ENCODE peak calls at places on chromosomes 16 and 17, in four cellular contexts. Z is SJSA1, R is upper lobe of right lung, H is endothelial cell of umbilical vein. M is an unnamed sample.

GRCh38 chr17:55663395-55663794 is 59.3 kb downstream of the TMEM100 start:
- DNase-seq in H (no peak), Z (no peak), R (no peak), M (no peak)

GRCh38 chr17:8470447-8471047 is 34.9 kb downstream of the NDEL1 start:
- DNase-seq in H (no peak), R (no peak), Z (no peak), M (no peak)

GRCh38 chr16:55478827-55479559 is at the start of gene MMP2:
- DNase-seq in Z (peak; percentile 82), H (peak; percentile 67), R (peak; percentile 74), M (no peak)

GRCh38 chr17:55702150-55702549 is 20.5 kb downstream of the TMEM100 start:
- DNase-seq in R (no peak), H (no peak), Z (no peak), M (no peak)

GRCh38 chr16:57271063-57271345 is 13.5 kb downstream of the PLLP start:
- DNase-seq in H (no peak), R (no peak), Z (no peak), M (no peak)

GRCh38 chr17:78390241-78391050 is 12.0 kb downstream of the PGS1 start:
- DNase-seq in H (no peak), Z (peak; percentile 97), R (no peak), M (no peak)

GRCh38 chr17:80622170-80622466 is 77.5 kb downstream of the RPTOR start:
- DNase-seq in H (no peak), Z (no peak), R (no peak), M (no peak)

GRCh38 chr16:81610936-81611335 is 166.3 kb downstream of the CMIP start:
- DNase-seq in Z (no peak), R (no peak), H (no peak), M (no peak)

GRCh38 chr17:2961446-2961845 is 102.0 kb downstream of the OR1D5 start:
- DNase-seq in Z (no peak), R (no peak), H (no peak), M (no peak)

GRCh38 chr16:1105888-1106620 is 10.0 kb upstream of the C1QTNF8 start:
- DNase-seq in R (peak; percentile 79), Z (peak; percentile 71), H (peak; percentile 57), M (peak; percentile 59)

GRCh38 chr17:31393749-31394146 is 2.3 kb downstream of the RAB11FIP4 start:
- DNase-seq in R (peak; percentile 40), H (no peak), Z (no peak), M (no peak)

GRCh38 chr16:2967211-2967631 is 1.9 kb upstream of the PAQR4 start:
- DNase-seq in R (no peak), H (no peak), Z (no peak), M (no peak)

GRCh38 chr17:55348749-55349354 is 72.8 kb downstream of the MMD start:
- DNase-seq in R (no peak), H (peak; percentile 56), Z (no peak), M (peak; percentile 16)

GRCh38 chr17:37676115-37676925 is 33.1 kb upstream of the DDX52 start:
- DNase-seq in Z (peak; percentile 78), R (no peak), H (no peak), M (no peak)

GRCh38 chr17:45325810-45326209 is 9.0 kb upstream of the MAP3K14 start:
- DNase-seq in H (no peak), Z (no peak), R (peak; percentile 10), M (no peak)

GRCh38 chr16:81198635-81199034 is 39.9 kb upstream of the BCO1 start:
- DNase-seq in H (no peak), Z (no peak), R (no peak), M (peak; percentile 15)

GRCh38 chr17:39667262-39668140 is 752 bp upstream of the PNMT start:
- DNase-seq in H (no peak), Z (no peak), R (peak; percentile 78), M (no peak)

GRCh38 chr17:62753562-62753961 is 54.6 kb downstream of the MARCHF10 start:
- DNase-seq in Z (no peak), R (no peak), H (no peak), M (no peak)

GRCh38 chr16:22161999-22162657 is at the start of gene SDR42E2:
- DNase-seq in Z (no peak), R (peak; percentile 72), H (no peak), M (no peak)

GRCh38 chr16:62665269-62665668 is 629.0 kb upstream of the CDH8 start:
- DNase-seq in R (no peak), H (no peak), Z (no peak), M (peak; percentile 18)

GRCh38 chr16:54934536-54935410 is 4.1 kb downstream of the IRX5 start:
- DNase-seq in H (peak; percentile 11), R (peak; percentile 81), Z (no peak), M (no peak)

GRCh38 chr16:9901-10665 is 43.3 kb downstream of the POLR3K start:
- DNase-seq in Z (no peak), R (no peak), H (no peak), M (no peak)

GRCh38 chr16:27690604-27691003 is 140.7 kb downstream of the KATNIP start:
- DNase-seq in R (peak; percentile 57), Z (no peak), H (peak; percentile 28), M (no peak)

GRCh38 chr17:32491371-32492280 is 4.8 kb downstream of the CDK5R1 start:
- DNase-seq in Z (no peak), R (peak; percentile 60), H (no peak), M (no peak)

GRCh38 chr17:4900231-4901107 is 1.1 kb downstream of the C17orf107 start:
- DNase-seq in H (no peak), Z (no peak), R (peak; percentile 75), M (no peak)

GRCh38 chr16:48535831-48536599 is 74.0 kb downstream of the N4BP1 start:
- DNase-seq in Z (peak; percentile 91), R (peak; percentile 76), H (no peak), M (no peak)

GRCh38 chr16:6926762-6927161 is 405.9 kb upstream of the RBFOX1 start:
- DNase-seq in Z (no peak), H (no peak), R (no peak), M (no peak)

GRCh38 chr17:14737984-14738651 is 437.2 kb downstream of the HS3ST3B1 start:
- DNase-seq in H (no peak), R (peak; percentile 79), Z (peak; percentile 96), M (no peak)

GRCh38 chr17:70767102-70767701 is 597.9 kb downstream of the KCNJ2 start:
- DNase-seq in H (no peak), R (no peak), Z (no peak), M (no peak)

GRCh38 chr17:7357381-7357780 is 2.4 kb downstream of the TMEM95 start:
- DNase-seq in R (no peak), Z (no peak), H (no peak), M (no peak)

GRCh38 chr17:57107498-57108101 is 22.6 kb downstream of the AKAP1 start:
- DNase-seq in Z (peak; percentile 74), R (peak; percentile 77), H (no peak), M (no peak)

DNA sequence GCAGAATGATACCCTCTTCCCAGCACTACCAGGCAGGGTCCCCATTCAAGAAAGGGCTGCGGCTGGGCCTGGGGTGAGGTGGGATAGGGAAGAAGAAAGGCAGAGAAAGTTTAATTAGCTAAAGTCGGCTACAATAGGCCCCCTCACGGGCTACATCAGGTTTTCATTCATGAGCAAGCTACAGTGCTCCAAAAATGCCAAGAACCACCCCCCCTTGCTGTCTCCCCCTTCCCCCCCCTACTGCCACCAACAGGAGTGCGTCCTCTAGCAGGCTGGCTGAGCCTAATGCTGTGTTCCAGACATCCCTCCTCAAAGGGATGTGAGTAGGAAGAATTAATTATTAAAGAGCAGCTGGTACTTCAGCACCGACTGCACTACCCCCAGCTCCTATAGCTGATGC is 2.2 kb downstream of the HDAC5 start:
- DNase-seq in Z (no peak), R (no peak), H (no peak), M (peak; percentile 28)
- H3K27ac ChIP-seq in Z (no peak overlapping the region), R (no peak overlapping the region), H (no peak overlapping the region), M (peak overlapping the region; percentile 44)

DNA sequence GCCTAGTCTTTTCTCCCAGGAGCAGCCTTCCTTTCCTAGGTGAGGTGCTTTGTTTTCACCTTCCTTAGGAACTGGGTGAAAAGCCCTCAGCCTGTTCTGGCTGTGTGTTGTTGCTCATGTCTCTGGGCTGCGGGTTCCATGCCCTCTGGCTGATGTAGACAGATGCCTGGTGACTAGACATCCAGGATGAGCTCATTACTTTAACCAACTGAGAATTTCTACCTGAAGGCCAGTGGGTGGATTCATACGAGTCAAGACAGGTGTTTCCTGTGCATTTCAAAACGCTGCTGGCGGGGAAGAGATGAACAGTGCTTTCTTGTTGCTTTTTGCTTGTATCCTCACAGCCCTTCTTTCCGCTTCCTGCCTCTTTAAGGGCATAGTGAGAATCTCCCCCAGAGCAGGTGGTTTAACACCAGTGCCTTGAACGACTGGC is 22.3 kb downstream of the SAP30BP start:
- DNase-seq in R (no peak), Z (no peak), H (no peak), M (no peak)
- H3K27ac ChIP-seq in R (peak overlapping the region; percentile 74), Z (no peak overlapping the region), H (peak overlapping the region; percentile 81), M (peak overlapping the region; percentile 91)

DNA sequence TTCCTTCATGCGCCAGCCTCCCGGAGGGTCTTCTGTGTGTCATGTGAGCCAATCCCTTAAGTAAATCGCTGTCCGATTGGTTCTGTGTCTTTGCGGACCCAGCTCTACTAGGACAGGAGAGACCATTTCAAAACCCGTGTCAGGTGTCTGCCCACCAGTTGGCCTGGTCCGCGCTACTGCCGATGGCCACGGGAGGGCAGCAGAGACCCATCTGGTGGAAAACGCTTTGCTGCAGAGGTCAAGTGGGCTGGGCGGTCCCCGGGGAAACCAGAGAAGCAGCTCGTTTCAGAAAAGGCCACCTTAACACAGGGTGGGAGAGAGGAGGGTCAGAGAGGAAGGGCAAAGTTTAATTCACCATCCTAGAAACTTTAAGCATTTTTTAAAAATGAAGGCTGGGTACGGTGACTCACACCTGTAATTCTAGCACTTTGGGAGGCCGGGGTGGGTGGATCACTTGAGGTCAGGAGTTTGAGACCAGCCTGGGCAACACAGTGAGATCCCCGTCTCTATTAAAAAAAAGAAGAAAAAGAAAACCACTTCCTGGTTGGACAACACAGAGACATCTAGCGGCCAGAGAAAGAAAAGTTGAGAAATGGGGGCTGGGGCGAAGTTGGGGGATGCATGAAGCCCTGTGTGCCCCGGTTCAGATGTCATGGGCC is 2.8 kb upstream of the CIBAR2 start:
- DNase-seq in R (peak; percentile 94), H (peak; percentile 86), Z (peak; percentile 90), M (peak; percentile 50)
- H3K27ac ChIP-seq in R (no peak overlapping the region), H (peak overlapping the region; percentile 9), Z (peak overlapping the region; percentile 23), M (no peak overlapping the region)

DNA sequence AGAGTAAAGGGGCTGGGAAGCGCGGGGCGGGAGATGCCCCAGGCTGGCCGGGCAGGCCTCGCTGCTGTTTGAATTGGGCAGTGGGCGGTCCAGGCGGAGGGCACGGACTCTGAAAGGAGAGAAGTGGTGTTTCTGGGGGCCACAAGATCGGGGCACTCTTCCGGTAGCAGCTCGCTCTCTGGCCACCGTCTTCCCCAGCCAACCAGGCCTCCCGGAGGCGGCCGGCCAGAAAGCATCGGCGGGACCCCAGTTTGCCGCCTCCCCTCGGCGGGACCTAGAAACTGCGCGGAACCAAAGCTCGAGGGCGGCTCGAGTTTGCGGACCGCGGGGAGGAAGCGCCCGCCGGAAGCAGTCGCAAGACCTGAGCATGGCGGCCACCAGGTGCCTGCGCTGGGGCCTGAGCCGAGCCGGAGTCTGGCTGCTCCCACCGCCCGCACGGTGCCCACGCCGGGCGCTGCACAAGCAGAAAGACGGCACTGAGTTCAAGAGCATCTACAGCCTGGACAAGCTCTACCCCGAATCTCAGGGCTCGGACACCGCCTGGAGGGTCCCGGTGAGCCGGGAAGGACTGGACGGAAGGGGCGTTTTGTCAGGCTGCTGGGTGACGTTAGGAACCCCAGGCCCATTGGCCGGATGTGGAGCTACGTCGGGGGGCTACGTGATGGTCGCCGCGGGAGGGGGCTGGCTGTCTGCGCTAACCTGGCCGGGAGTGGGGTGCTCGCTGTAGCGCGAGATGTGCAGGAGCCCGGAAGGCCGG is at the start of gene MRPL58:
- DNase-seq in R (peak; percentile 93), Z (peak; percentile 94), H (peak; percentile 81), M (peak; percentile 83)
- H3K27ac ChIP-seq in R (peak within 1 kb of the TSS; percentile 90), Z (peak within 1 kb of the TSS; percentile 63), H (peak within 1 kb of the TSS; percentile 67), M (peak within 1 kb of the TSS; percentile 91)

M was measured in caudate nucleus.